ENCODE peak calls at places on chromosomes 7 and 10, in eight cellular contexts. One of them, this sample, is unnamed.

GRCh38 chr10:101011517-101012423 is 12.2 kb downstream of the LZTS2 start:
- DNase-seq in A549: peak; percentile 62
- DNase-seq in tibial nerve: no peak
- DNase-seq in esophagus muscularis mucosa: no peak
- DNase-seq in testis: no peak
- DNase-seq in heart left ventricle: no peak
- DNase-seq in spleen: peak; percentile 74
- DNase-seq in ovary: no peak
- DNase-seq in this sample: no peak

GRCh38 chr7:27122075-27122910 is 8.3 kb downstream of the HOXA4 start:
- DNase-seq in A549: peak; percentile 69
- DNase-seq in tibial nerve: no peak
- DNase-seq in esophagus muscularis mucosa: no peak
- DNase-seq in testis: no peak
- DNase-seq in heart left ventricle: no peak
- DNase-seq in spleen: no peak
- DNase-seq in ovary: no peak
- DNase-seq in this sample: no peak

GRCh38 chr7:69739182-69739581 is 140.9 kb downstream of the AUTS2 start:
- DNase-seq in A549: peak; percentile 25
- DNase-seq in tibial nerve: no peak
- DNase-seq in esophagus muscularis mucosa: no peak
- DNase-seq in testis: no peak
- DNase-seq in heart left ventricle: no peak
- DNase-seq in spleen: no peak
- DNase-seq in ovary: no peak
- DNase-seq in this sample: no peak

GRCh38 chr7:112207106-112207592 is 654 bp downstream of the ZNF277 start:
- DNase-seq in A549: no peak
- DNase-seq in tibial nerve: no peak
- DNase-seq in esophagus muscularis mucosa: no peak
- DNase-seq in testis: peak; percentile 26
- DNase-seq in heart left ventricle: no peak
- DNase-seq in spleen: no peak
- DNase-seq in ovary: no peak
- DNase-seq in this sample: no peak

GRCh38 chr7:20189852-20190251 is 27.3 kb downstream of the MACC1 start:
- DNase-seq in A549: no peak
- DNase-seq in tibial nerve: no peak
- DNase-seq in esophagus muscularis mucosa: no peak
- DNase-seq in testis: no peak
- DNase-seq in heart left ventricle: no peak
- DNase-seq in spleen: no peak
- DNase-seq in ovary: no peak
- DNase-seq in this sample: no peak

GRCh38 chr10:99540339-99540672 is 7.6 kb downstream of the NKX2-3 start:
- DNase-seq in A549: no peak
- DNase-seq in tibial nerve: no peak
- DNase-seq in esophagus muscularis mucosa: no peak
- DNase-seq in testis: no peak
- DNase-seq in heart left ventricle: no peak
- DNase-seq in spleen: no peak
- DNase-seq in ovary: no peak
- DNase-seq in this sample: no peak

GRCh38 chr10:106498675-106499074 is 665.8 kb downstream of the SORCS1 start:
- DNase-seq in A549: no peak
- DNase-seq in tibial nerve: no peak
- DNase-seq in esophagus muscularis mucosa: no peak
- DNase-seq in testis: no peak
- DNase-seq in heart left ventricle: no peak
- DNase-seq in spleen: no peak
- DNase-seq in ovary: no peak
- DNase-seq in this sample: no peak

GRCh38 chr10:32379314-32379949 is 32.5 kb upstream of the EPC1 start:
- DNase-seq in A549: peak; percentile 66
- DNase-seq in tibial nerve: no peak
- DNase-seq in esophagus muscularis mucosa: no peak
- DNase-seq in testis: no peak
- DNase-seq in heart left ventricle: no peak
- DNase-seq in spleen: no peak
- DNase-seq in ovary: no peak
- DNase-seq in this sample: no peak

DNA sequence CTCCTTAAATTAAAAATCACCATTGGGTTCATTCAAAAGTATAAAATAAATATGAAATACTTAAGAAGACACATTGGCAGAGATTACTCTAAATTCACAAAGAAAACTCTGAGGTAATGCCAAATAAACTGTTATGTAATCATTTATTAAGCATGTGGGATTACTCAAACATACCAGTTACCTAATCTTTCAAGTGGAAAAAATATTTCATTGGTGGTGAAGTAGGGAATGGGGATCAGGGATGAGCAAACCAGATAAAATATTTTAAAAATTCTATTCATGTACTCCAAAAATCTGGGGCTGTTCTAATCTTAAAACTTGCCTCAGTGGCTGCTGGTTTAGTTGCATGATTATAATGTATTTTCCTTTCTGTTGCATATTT is 19.4 kb downstream of the LMOD2 start:
- DNase-seq in A549: no peak
- DNase-seq in tibial nerve: no peak
- DNase-seq in esophagus muscularis mucosa: no peak
- DNase-seq in testis: no peak
- DNase-seq in heart left ventricle: no peak
- DNase-seq in spleen: no peak
- DNase-seq in ovary: no peak
- DNase-seq in this sample: no peak
- TF ChIP-seq POLR2A in A549: no peak
- TF ChIP-seq POLR2A in tibial nerve: no peak
- TF ChIP-seq POLR2A in esophagus muscularis mucosa: no peak
- TF ChIP-seq POLR2A in testis: no peak
- TF ChIP-seq POLR2A in heart left ventricle: no peak
- TF ChIP-seq POLR2A in spleen: no peak
- TF ChIP-seq POLR2A in ovary: no peak
- TF ChIP-seq POLR2A in this sample: no peak

GRCh38 chr10:119447421-119447820 is 95.1 kb downstream of the RGS10 start:
- DNase-seq in A549: no peak
- DNase-seq in tibial nerve: no peak
- DNase-seq in esophagus muscularis mucosa: no peak
- DNase-seq in testis: no peak
- DNase-seq in heart left ventricle: peak; percentile 20
- DNase-seq in spleen: no peak
- DNase-seq in ovary: no peak
- DNase-seq in this sample: no peak
- H3K4me1 ChIP-seq in A549: peaks cover 10% of the 10 kb centered on the region
- H3K4me1 ChIP-seq in tibial nerve: peaks cover 34% of the 10 kb centered on the region
- H3K4me1 ChIP-seq in esophagus muscularis mucosa: peaks cover 12% of the 10 kb centered on the region
- H3K4me1 ChIP-seq in testis: no peaks in the 10 kb centered on the region
- H3K4me1 ChIP-seq in heart left ventricle: no peaks in the 10 kb centered on the region
- H3K4me1 ChIP-seq in spleen: peaks cover 12% of the 10 kb centered on the region
- H3K4me1 ChIP-seq in ovary: peaks cover 12% of the 10 kb centered on the region
- H3K4me1 ChIP-seq in this sample: no peaks in the 10 kb centered on the region

GRCh38 chr10:78042058-78042751 is 8.5 kb downstream of the RPS24 start:
- DNase-seq in A549: no peak
- DNase-seq in tibial nerve: no peak
- DNase-seq in esophagus muscularis mucosa: no peak
- DNase-seq in testis: no peak
- DNase-seq in heart left ventricle: no peak
- DNase-seq in spleen: no peak
- DNase-seq in ovary: no peak
- DNase-seq in this sample: no peak
- TF ChIP-seq POLR2A in A549: no peak
- TF ChIP-seq POLR2A in tibial nerve: no peak
- TF ChIP-seq POLR2A in esophagus muscularis mucosa: no peak
- TF ChIP-seq POLR2A in testis: no peak
- TF ChIP-seq POLR2A in heart left ventricle: no peak
- TF ChIP-seq POLR2A in spleen: no peak
- TF ChIP-seq POLR2A in ovary: no peak
- TF ChIP-seq POLR2A in this sample: no peak

GRCh38 chr10:34581871-34582532 is 233.1 kb downstream of the PARD3 start:
- DNase-seq in A549: no peak
- DNase-seq in tibial nerve: no peak
- DNase-seq in esophagus muscularis mucosa: no peak
- DNase-seq in testis: no peak
- DNase-seq in heart left ventricle: no peak
- DNase-seq in spleen: no peak
- DNase-seq in ovary: no peak
- DNase-seq in this sample: no peak
- H3K4me1 ChIP-seq in A549: peaks cover 74% of the 10 kb centered on the region
- H3K4me1 ChIP-seq in tibial nerve: peaks cover 37% of the 10 kb centered on the region
- H3K4me1 ChIP-seq in esophagus muscularis mucosa: peaks cover 65% of the 10 kb centered on the region
- H3K4me1 ChIP-seq in testis: no peaks in the 10 kb centered on the region
- H3K4me1 ChIP-seq in heart left ventricle: no peaks in the 10 kb centered on the region
- H3K4me1 ChIP-seq in spleen: peaks cover 5% of the 10 kb centered on the region
- H3K4me1 ChIP-seq in ovary: peaks cover 3% of the 10 kb centered on the region
- H3K4me1 ChIP-seq in this sample: peaks cover 3% of the 10 kb centered on the region

GRCh38 chr7:100855515-100855914 is 3.0 kb downstream of the SLC12A9 start:
- DNase-seq in A549: no peak
- DNase-seq in tibial nerve: no peak
- DNase-seq in esophagus muscularis mucosa: no peak
- DNase-seq in testis: no peak
- DNase-seq in heart left ventricle: no peak
- DNase-seq in spleen: peak; percentile 60
- DNase-seq in ovary: no peak
- DNase-seq in this sample: no peak

GRCh38 chr7:100854146-100854895 is 1.8 kb downstream of the SLC12A9 start:
- DNase-seq in A549: no peak
- DNase-seq in tibial nerve: no peak
- DNase-seq in esophagus muscularis mucosa: no peak
- DNase-seq in testis: no peak
- DNase-seq in heart left ventricle: no peak
- DNase-seq in spleen: peak; percentile 78
- DNase-seq in ovary: no peak
- DNase-seq in this sample: no peak

GRCh38 chr7:100856871-100857282 is 4.4 kb downstream of the SLC12A9 start:
- DNase-seq in A549: no peak
- DNase-seq in tibial nerve: no peak
- DNase-seq in esophagus muscularis mucosa: no peak
- DNase-seq in testis: no peak
- DNase-seq in heart left ventricle: no peak
- DNase-seq in spleen: no peak
- DNase-seq in ovary: no peak
- DNase-seq in this sample: no peak

GRCh38 chr7:100847360-100847759 is 5.2 kb upstream of the SLC12A9 start:
- DNase-seq in A549: no peak
- DNase-seq in tibial nerve: no peak
- DNase-seq in esophagus muscularis mucosa: no peak
- DNase-seq in testis: no peak
- DNase-seq in heart left ventricle: no peak
- DNase-seq in spleen: no peak
- DNase-seq in ovary: no peak
- DNase-seq in this sample: no peak

GRCh38 chr7:100852048-100852872 is at the start of gene SLC12A9:
- DNase-seq in A549: peak; percentile 86
- DNase-seq in tibial nerve: peak; percentile 85
- DNase-seq in esophagus muscularis mucosa: peak; percentile 96
- DNase-seq in testis: peak; percentile 91
- DNase-seq in heart left ventricle: peak; percentile 95
- DNase-seq in spleen: peak; percentile 97
- DNase-seq in ovary: peak; percentile 87
- DNase-seq in this sample: peak; percentile 91
- TF ChIP-seq POLR2A in A549: peak; percentile 48
- TF ChIP-seq POLR2A in tibial nerve: no peak
- TF ChIP-seq POLR2A in esophagus muscularis mucosa: no peak
- TF ChIP-seq POLR2A in testis: no peak
- TF ChIP-seq POLR2A in heart left ventricle: peak; percentile 63
- TF ChIP-seq POLR2A in spleen: peak; percentile 25
- TF ChIP-seq POLR2A in ovary: no peak
- TF ChIP-seq POLR2A in this sample: peak; percentile 29

DNA sequence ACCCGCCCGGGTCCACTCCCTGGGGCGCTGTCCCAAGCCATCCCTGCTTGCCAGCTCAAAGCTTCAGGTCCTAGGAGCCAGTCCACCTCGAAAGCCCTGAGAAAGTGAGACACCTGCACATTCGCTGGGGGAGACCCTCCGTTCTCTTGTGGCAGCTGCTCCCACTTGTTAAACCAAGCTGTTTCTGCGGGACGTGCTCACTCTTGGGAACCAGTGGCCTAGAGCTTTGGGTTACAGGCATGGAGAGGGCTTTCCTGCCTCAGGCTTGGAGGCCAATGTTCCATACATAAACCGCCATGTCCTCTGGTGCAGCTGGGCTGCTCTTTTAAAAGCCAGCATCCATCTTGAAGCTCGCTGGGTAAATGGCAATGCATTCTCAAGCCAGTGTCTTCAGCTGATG is 19.9 kb upstream of the TTYH3 start:
- DNase-seq in A549: no peak
- DNase-seq in tibial nerve: no peak
- DNase-seq in esophagus muscularis mucosa: no peak
- DNase-seq in testis: no peak
- DNase-seq in heart left ventricle: no peak
- DNase-seq in spleen: no peak
- DNase-seq in ovary: no peak
- DNase-seq in this sample: no peak
- H3K4me1 ChIP-seq in A549: no peaks in the 10 kb centered on the region
- H3K4me1 ChIP-seq in tibial nerve: peaks cover 55% of the 10 kb centered on the region
- H3K4me1 ChIP-seq in esophagus muscularis mucosa: peaks cover 33% of the 10 kb centered on the region
- H3K4me1 ChIP-seq in testis: peaks cover 17% of the 10 kb centered on the region
- H3K4me1 ChIP-seq in heart left ventricle: peaks cover 19% of the 10 kb centered on the region
- H3K4me1 ChIP-seq in spleen: peaks cover 39% of the 10 kb centered on the region
- H3K4me1 ChIP-seq in ovary: no peaks in the 10 kb centered on the region
- H3K4me1 ChIP-seq in this sample: no peaks in the 10 kb centered on the region

GRCh38 chr10:104317195-104318095 is 20.8 kb downstream of the ITPRIP start:
- DNase-seq in A549: no peak
- DNase-seq in tibial nerve: peak; percentile 24
- DNase-seq in esophagus muscularis mucosa: no peak
- DNase-seq in testis: peak; percentile 62
- DNase-seq in heart left ventricle: no peak
- DNase-seq in spleen: peak; percentile 41
- DNase-seq in ovary: peak; percentile 55
- DNase-seq in this sample: no peak
- TF ChIP-seq POLR2A in A549: no peak
- TF ChIP-seq POLR2A in tibial nerve: no peak
- TF ChIP-seq POLR2A in esophagus muscularis mucosa: no peak
- TF ChIP-seq POLR2A in testis: no peak
- TF ChIP-seq POLR2A in heart left ventricle: no peak
- TF ChIP-seq POLR2A in spleen: no peak
- TF ChIP-seq POLR2A in ovary: no peak
- TF ChIP-seq POLR2A in this sample: no peak

This sample was measured in uterus.